ENCODE peak calls at places on chromosomes 6 and 20, in ten cellular contexts. C, F, D, H, X, Q, U, G, L and E are unnamed samples. For H3K9me3, the result is how much of the 10 kb centered on the place peaks cover.

GRCh38 chr6:53391170-53391569 is 42.4 kb upstream of the ELOVL5 start:
- DNase-seq in C (no peak), F (no peak), D (no peak), H (no peak), X (no peak), Q (no peak), U (no peak), G (no peak), L (no peak), E (no peak)

GRCh38 chr6:99432877-99433276 is 7.8 kb upstream of the PNISR start:
- DNase-seq in C (no peak), F (no peak), D (no peak), H (no peak), X (no peak), Q (peak), U (no peak), G (no peak), L (no peak), E (no peak)

GRCh38 chr6:142013286-142013685 is 119.4 kb upstream of the GJE1 start:
- DNase-seq in C (no peak), F (no peak), D (no peak), H (no peak), X (no peak), Q (peak), U (peak), G (peak), L (no peak), E (no peak)

GRCh38 chr6:42088101-42088591 is 37.8 kb downstream of the TAF8 start:
- DNase-seq in C (no peak), F (no peak), D (no peak), H (peak), X (peak), Q (peak), U (no peak), G (peak), L (peak), E (no peak)

GRCh38 chr6:110357696-110358535 is at the start of gene METTL24:
- DNase-seq in C (peak), F (peak), D (no peak), H (peak), X (no peak), Q (no peak), U (peak), G (no peak), L (no peak), E (peak)

GRCh38 chr20:43191946-43192847 is 2.5 kb upstream of the PTPRT start:
- DNase-seq in C (peak), F (no peak), D (no peak), H (no peak), X (peak), Q (no peak), U (peak), G (no peak), L (no peak), E (peak)

GRCh38 chr6:3962897-3963296 is 113.7 kb downstream of the FAM50B start:
- DNase-seq in C (no peak), F (no peak), D (no peak), H (no peak), X (no peak), Q (no peak), U (no peak), G (no peak), L (no peak), E (no peak)

GRCh38 chr6:114272582-114272981 is 70.2 kb downstream of the HS3ST5 start:
- DNase-seq in C (no peak), F (no peak), D (no peak), H (no peak), X (no peak), Q (no peak), U (no peak), G (no peak), L (no peak), E (no peak)

GRCh38 chr6:25324076-25324762 is 45.0 kb downstream of the CARMIL1 start:
- DNase-seq in C (no peak), F (no peak), D (no peak), H (no peak), X (no peak), Q (no peak), U (peak), G (no peak), L (no peak), E (no peak)

GRCh38 chr6:11275598-11275997 is 43.1 kb upstream of the NEDD9 start:
- DNase-seq in C (no peak), F (no peak), D (no peak), H (no peak), X (no peak), Q (no peak), U (no peak), G (no peak), L (no peak), E (no peak)

GRCh38 chr6:5191722-5192121 is 69.0 kb downstream of the LYRM4 start:
- DNase-seq in C (no peak), F (no peak), D (no peak), H (no peak), X (no peak), Q (no peak), U (no peak), G (no peak), L (no peak), E (no peak)

GRCh38 chr20:23091741-23092408 is 5.8 kb upstream of the CD93 start:
- DNase-seq in C (no peak), F (no peak), D (no peak), H (no peak), X (no peak), Q (no peak), U (no peak), G (no peak), L (no peak), E (no peak)

GRCh38 chr20:23094213-23094896 is 8.2 kb upstream of the CD93 start:
- DNase-seq in C (no peak), F (no peak), D (no peak), H (no peak), X (no peak), Q (no peak), U (no peak), G (no peak), L (no peak), E (no peak)

GRCh38 chr20:23093613-23094012 is 7.5 kb upstream of the CD93 start:
- DNase-seq in C (no peak), F (no peak), D (no peak), H (no peak), X (peak), Q (no peak), U (no peak), G (no peak), L (no peak), E (no peak)

GRCh38 chr20:23092861-23093543 is 6.9 kb upstream of the CD93 start:
- DNase-seq in C (no peak), F (no peak), D (no peak), H (no peak), X (peak), Q (peak), U (no peak), G (no peak), L (no peak), E (no peak)

DNA sequence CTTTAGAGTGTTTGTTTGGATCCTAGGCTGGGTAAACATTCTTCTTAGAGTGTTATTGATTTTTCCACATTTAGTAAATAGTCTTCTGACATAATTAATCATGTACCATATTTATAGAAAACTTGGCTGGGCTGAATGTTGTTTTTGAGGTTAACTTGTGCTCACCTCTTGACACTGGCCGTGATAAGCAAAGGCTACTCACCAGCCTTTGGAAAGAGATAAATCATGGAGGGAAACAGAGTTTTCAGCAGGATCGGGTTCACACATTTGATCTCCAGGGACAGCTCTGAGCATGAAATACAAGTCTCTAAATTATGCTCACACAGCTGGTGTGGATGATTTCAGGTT is 6.3 kb upstream of the CD93 start:
- DNase-seq in C (no peak), F (no peak), D (no peak), H (no peak), X (no peak), Q (peak), U (no peak), G (peak), L (no peak), E (no peak)
- H3K27ac ChIP-seq in C (no peak), F (no peak), D (peak), H (peak), X (no peak), Q (no peak), U (no peak), G (no peak), L (peak), E (no peak)

DNA sequence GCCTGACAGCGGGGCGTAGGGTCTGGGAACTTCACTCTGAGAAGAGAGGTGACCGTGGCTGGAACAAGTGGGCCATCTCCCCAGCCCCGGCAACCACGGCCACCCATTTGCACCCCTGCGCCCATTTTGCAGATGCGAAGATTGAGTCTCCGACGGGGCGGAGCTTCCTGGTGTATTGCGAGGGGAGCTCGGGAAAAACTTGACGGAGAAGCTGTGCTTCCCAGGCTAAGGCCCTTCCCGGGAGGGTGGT is 653 bp downstream of the ZNF335 start:
- DNase-seq in C (no peak), F (no peak), D (no peak), H (no peak), X (no peak), Q (no peak), U (no peak), G (no peak), L (peak), E (no peak)
- H3K4me3 ChIP-seq in C (peak), F (peak), D (peak), H (peak), X (peak), Q (peak), U (peak), G (peak), L (peak), E (peak)

GRCh38 chr6:168709034-168709433 is 268.1 kb downstream of the SMOC2 start:
- DNase-seq in C (no peak), F (no peak), D (no peak), H (no peak), X (no peak), Q (no peak), U (no peak), G (no peak), L (no peak), E (no peak)
- H3K9me3 ChIP-seq in C (under half), F (under half), D (under half), H (under half), X (under half), Q (under half), U (under half), G (under half), L (under half), E (under half)

DNA sequence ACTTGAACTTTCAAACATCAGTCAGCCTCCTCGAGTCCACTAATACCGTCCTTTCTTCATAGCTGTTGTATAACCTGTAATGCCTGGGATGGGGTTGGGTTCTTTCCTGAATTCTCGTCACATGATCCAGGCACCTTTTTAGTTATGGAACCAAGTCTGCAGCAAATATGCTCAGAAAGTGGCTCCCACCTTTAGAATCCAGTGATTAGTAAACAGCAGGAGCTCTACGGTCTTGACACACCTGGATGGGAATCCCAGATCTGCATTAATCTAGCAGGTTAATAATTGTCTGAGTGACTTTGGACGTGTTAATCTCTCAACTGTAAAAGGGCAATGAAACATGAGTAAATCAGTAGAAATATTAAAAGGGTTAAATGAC is 729 bp upstream of the ZHX3 start:
- DNase-seq in C (no peak), F (no peak), D (no peak), H (no peak), X (no peak), Q (no peak), U (no peak), G (no peak), L (no peak), E (no peak)
- H3K27ac ChIP-seq in C (peak), F (no peak), D (peak), H (peak), X (peak), Q (no peak), U (peak), G (peak), L (peak), E (peak)

DNA sequence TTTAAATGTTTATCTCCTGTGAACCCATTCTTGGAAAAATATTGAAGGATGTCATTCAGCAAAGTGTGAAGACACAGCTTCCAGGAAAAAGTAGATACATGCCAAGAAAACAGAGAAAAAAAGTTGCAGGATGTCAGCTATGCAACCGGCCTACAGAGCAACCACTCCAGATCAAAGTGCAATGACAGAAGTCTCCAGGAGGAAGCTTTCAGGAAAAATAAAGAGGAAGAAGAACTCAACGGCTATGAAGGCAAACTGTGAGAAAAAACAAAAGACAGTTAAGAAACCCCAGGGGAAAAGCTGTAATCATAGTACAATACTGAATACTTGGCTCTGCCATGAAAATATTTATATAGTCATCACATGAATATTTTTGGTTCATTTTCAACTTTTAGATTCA is 30.6 kb downstream of the REPS1 start:
- DNase-seq in C (no peak), F (no peak), D (no peak), H (no peak), X (no peak), Q (no peak), U (peak), G (peak), L (no peak), E (no peak)
- H3K4me3 ChIP-seq in C (no peak), F (no peak), D (no peak), H (no peak), X (no peak), Q (no peak), U (no peak), G (no peak), L (no peak), E (no peak)

GRCh38 chr6:13402711-13403110 is 74.4 kb upstream of the TBC1D7 start:
- DNase-seq in C (no peak), F (no peak), D (no peak), H (no peak), X (no peak), Q (peak), U (no peak), G (no peak), L (no peak), E (no peak)
- H3K9me3 ChIP-seq in C (under half), F (under half), D (under half), H (under half), X (under half), Q (under half), U (under half), G (under half), L (under half), E (under half)